ENCODE peak calls at places on chromosomes 6 and 20, in four cellular contexts. Q is omental fat pad, O is esophagus muscularis mucosa, A is tibial nerve. W is an unnamed sample.

GRCh38 chr6:21079468-21080048 is 514.0 kb upstream of the SOX4 start:
- DNase-seq in Q (no peak), O (no peak), A (no peak), W (no peak)

GRCh38 chr6:106138151-106138550 is 52.0 kb downstream of the PRDM1 start:
- DNase-seq in Q (no peak), O (no peak), A (no peak), W (no peak)

GRCh38 chr6:79378957-79379356 is 144.5 kb upstream of the HMGN3 start:
- DNase-seq in Q (no peak), O (no peak), A (no peak), W (no peak)

GRCh38 chr6:160992323-160993314 is 1.1 kb downstream of the MAP3K4 start:
- DNase-seq in Q (no peak), O (peak), A (peak), W (no peak)

GRCh38 chr6:16684195-16684689 is 77.0 kb downstream of the ATXN1 start:
- DNase-seq in Q (no peak), O (no peak), A (no peak), W (no peak)

GRCh38 chr6:148294059-148294458 is 48.6 kb upstream of the SASH1 start:
- DNase-seq in Q (no peak), O (no peak), A (no peak), W (no peak)

GRCh38 chr6:43965628-43966373 is 161.5 kb downstream of the MRPL14 start:
- DNase-seq in Q (no peak), O (no peak), A (no peak), W (no peak)

GRCh38 chr20:25318471-25319240 is 70.8 kb downstream of the PYGB start:
- DNase-seq in Q (peak), O (no peak), A (no peak), W (no peak)

GRCh38 chr6:12051861-12052368 is 39.8 kb downstream of the HIVEP1 start:
- DNase-seq in Q (no peak), O (no peak), A (no peak), W (no peak)

GRCh38 chr6:126017668-126018067 is 31.3 kb downstream of the TRMT11 start:
- DNase-seq in Q (no peak), O (no peak), A (no peak), W (no peak)

GRCh38 chr6:126016591-126016990 is 30.3 kb downstream of the TRMT11 start:
- DNase-seq in Q (no peak), O (no peak), A (no peak), W (no peak)

GRCh38 chr6:126015869-126016268 is 29.5 kb downstream of the TRMT11 start:
- DNase-seq in Q (no peak), O (no peak), A (no peak), W (no peak)

GRCh38 chr6:126020305-126021050 is 34.1 kb downstream of the TRMT11 start:
- DNase-seq in Q (no peak), O (no peak), A (no peak), W (no peak)
- TF ChIP-seq CTCF in Q (no peak), O (no peak), A (no peak), W (no peak)

DNA sequence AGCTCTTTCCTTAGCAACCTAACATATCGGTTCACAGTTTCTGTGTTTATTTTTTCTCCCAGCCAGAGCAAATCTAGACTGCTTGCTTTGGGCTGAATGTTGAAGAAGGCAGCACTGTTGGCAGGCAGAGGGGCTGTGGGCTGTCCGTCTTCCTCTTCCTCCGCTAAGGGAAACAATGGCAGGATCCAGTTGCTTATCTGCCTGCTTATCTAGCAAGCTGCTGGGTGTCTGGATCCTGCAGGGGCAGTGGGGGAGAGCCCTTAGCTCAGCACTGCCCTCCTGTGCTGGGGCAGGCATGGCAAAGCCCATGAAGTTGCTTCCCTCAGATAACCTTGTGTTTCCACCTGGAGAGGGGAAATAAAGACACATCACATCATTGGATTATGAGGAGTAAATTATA is 92.7 kb upstream of the CD93 start:
- DNase-seq in Q (no peak), O (peak), A (no peak), W (no peak)
- TF ChIP-seq CTCF in Q (no peak), O (no peak), A (no peak), W (no peak)

GRCh38 chr6:32627831-32628230 is 9.4 kb upstream of the HLA-DQA1 start:
- DNase-seq in Q (peak), O (no peak), A (peak), W (no peak)
- TF ChIP-seq CTCF in Q (no peak), O (no peak), A (no peak), W (no peak)

GRCh38 chr6:116396451-116396850 is 25.7 kb downstream of the DSE start:
- DNase-seq in Q (no peak), O (no peak), A (no peak), W (no peak)

GRCh38 chr6:116395647-116396046 is 24.9 kb downstream of the DSE start:
- DNase-seq in Q (no peak), O (no peak), A (no peak), W (no peak)

GRCh38 chr6:116392158-116393032 is 21.6 kb downstream of the DSE start:
- DNase-seq in Q (no peak), O (no peak), A (no peak), W (no peak)

GRCh38 chr6:116390571-116390970 is 19.8 kb downstream of the DSE start:
- DNase-seq in Q (no peak), O (no peak), A (no peak), W (no peak)

DNA sequence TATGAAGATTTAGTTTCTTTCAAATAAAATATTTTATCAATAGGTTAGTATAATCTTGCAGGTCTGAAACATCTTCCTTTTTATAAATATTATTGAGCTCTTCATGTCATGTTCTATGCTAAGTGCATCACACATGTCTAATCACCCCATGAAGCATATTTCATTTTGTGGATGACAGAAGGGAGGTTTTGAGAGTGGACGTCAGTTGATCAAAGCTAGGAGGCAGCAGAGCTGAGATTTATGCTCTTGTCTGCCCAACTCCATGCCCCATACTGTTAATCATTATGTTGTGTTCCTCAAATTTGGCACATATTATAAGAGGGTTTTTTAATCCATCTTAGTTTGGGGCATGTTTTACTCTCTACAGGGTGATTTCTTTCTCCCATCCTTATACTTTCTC is 22.7 kb downstream of the DSE start:
- DNase-seq in Q (no peak), O (no peak), A (no peak), W (no peak)
- TF ChIP-seq CTCF in Q (no peak), O (no peak), A (peak), W (no peak)

GRCh38 chr6:22827760-22828159 is 258.4 kb downstream of the HDGFL1 start:
- DNase-seq in Q (no peak), O (no peak), A (no peak), W (no peak)

GRCh38 chr6:22826961-22827360 is 257.6 kb downstream of the HDGFL1 start:
- DNase-seq in Q (no peak), O (no peak), A (no peak), W (no peak)

GRCh38 chr6:22829070-22829469 is 259.7 kb downstream of the HDGFL1 start:
- DNase-seq in Q (no peak), O (no peak), A (no peak), W (no peak)

GRCh38 chr6:22830463-22830862 is 261.1 kb downstream of the HDGFL1 start:
- DNase-seq in Q (no peak), O (no peak), A (no peak), W (no peak)

GRCh38 chr6:22828179-22829062 is 259.1 kb downstream of the HDGFL1 start:
- DNase-seq in Q (no peak), O (no peak), A (no peak), W (peak)
- TF ChIP-seq CTCF in Q (no peak), O (peak), A (peak), W (peak)

GRCh38 chr6:111367393-111368088 is 115.5 kb downstream of the REV3L start:
- DNase-seq in Q (no peak), O (no peak), A (no peak), W (no peak)

GRCh38 chr6:111357680-111358079 is 125.3 kb downstream of the REV3L start:
- DNase-seq in Q (no peak), O (no peak), A (no peak), W (no peak)

GRCh38 chr6:111358454-111358853 is 124.6 kb downstream of the REV3L start:
- DNase-seq in Q (no peak), O (no peak), A (no peak), W (no peak)

GRCh38 chr6:111356551-111356950 is 126.5 kb downstream of the REV3L start:
- DNase-seq in Q (no peak), O (no peak), A (no peak), W (no peak)

DNA sequence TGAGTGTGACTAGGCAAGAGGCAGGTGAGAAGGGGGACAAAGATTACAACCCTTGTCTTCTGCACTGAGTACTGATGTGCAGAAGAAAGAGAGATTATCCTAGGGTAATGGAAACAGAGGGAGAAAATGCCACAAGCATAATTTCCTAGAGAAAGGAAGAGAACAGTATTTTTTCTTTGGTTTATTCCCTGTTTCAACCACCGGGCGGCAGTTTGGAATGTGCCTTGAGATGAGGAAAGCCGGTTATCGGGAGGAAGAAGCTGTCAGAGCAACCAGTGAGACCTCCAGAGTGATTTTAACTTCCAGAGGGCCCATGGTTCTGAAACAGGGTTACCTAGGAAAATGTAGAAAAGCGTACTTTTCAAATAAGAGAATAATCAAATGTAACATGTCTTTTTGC is 121.4 kb downstream of the REV3L start:
- DNase-seq in Q (no peak), O (no peak), A (peak), W (no peak)
- TF ChIP-seq CTCF in Q (no peak), O (peak), A (peak), W (peak)

GRCh38 chr6:116842374-116842947 is 13.6 kb upstream of the GPRC6A start:
- DNase-seq in Q (no peak), O (no peak), A (no peak), W (no peak)

GRCh38 chr6:116847234-116847633 is 18.4 kb upstream of the GPRC6A start:
- DNase-seq in Q (no peak), O (no peak), A (no peak), W (no peak)
- TF ChIP-seq CTCF in Q (no peak), O (no peak), A (peak), W (peak)

GRCh38 chr6:145042559-145042958 is 692.8 kb downstream of the EPM2A start:
- DNase-seq in Q (no peak), O (no peak), A (no peak), W (no peak)
- TF ChIP-seq CTCF in Q (no peak), O (no peak), A (no peak), W (no peak)

W was measured in mesothelial cell of epicardium.